ENCODE peak calls at places on chromosomes 13 and 19, in six cellular contexts. X, S, Q, D, C and E are unnamed samples.

GRCh38 chr19:49758292-49758691 is 4.8 kb downstream of the TSKS start:
- DNase-seq in Q (no peak), X (no peak), D (peak), S (peak), C (no peak), E (peak)

GRCh38 chr19:16095071-16095571 is 16.6 kb upstream of the RAB8A start:
- DNase-seq in D (no peak), C (peak), X (no peak), S (no peak), Q (no peak), E (no peak)

GRCh38 chr19:32234663-32235217 is 110.7 kb upstream of the ZNF507 start:
- DNase-seq in Q (no peak), S (no peak), D (no peak), C (no peak), X (no peak), E (no peak)

GRCh38 chr13:99192480-99192879 is 8.2 kb upstream of the UBAC2 start:
- DNase-seq in D (no peak), Q (no peak), X (no peak), C (no peak), S (no peak), E (no peak)

GRCh38 chr13:109113427-109113826 is 484.0 kb downstream of the MYO16 start:
- DNase-seq in C (no peak), D (no peak), X (no peak), S (no peak), Q (no peak), E (no peak)

GRCh38 chr19:56076413-56076998 is 44.6 kb downstream of the ZNF787 start:
- DNase-seq in C (no peak), D (peak), S (peak), X (peak), Q (no peak), E (peak)

GRCh38 chr19:50679177-50680125 is 30.2 kb downstream of the C19orf81 start:
- DNase-seq in Q (no peak), C (peak), D (peak), S (peak), X (peak), E (peak)

GRCh38 chr19:38685666-38686529 is 38.4 kb downstream of the ACTN4 start:
- DNase-seq in C (no peak), D (no peak), S (peak), Q (no peak), X (no peak), E (peak)

GRCh38 chr13:100881291-100881864 is 206.8 kb upstream of the TMTC4 start:
- DNase-seq in D (no peak), X (no peak), Q (no peak), S (no peak), C (no peak), E (no peak)

GRCh38 chr13:76516013-76516412 is 370.2 kb downstream of the KCTD12 start:
- DNase-seq in D (no peak), S (peak), C (no peak), Q (no peak), X (no peak), E (peak)

GRCh38 chr13:57314897-57315520 is 148.0 kb downstream of the PRR20E start:
- DNase-seq in Q (no peak), C (no peak), X (no peak), S (no peak), D (no peak), E (no peak)

GRCh38 chr13:72109863-72110262 is 242.9 kb upstream of the DACH1 start:
- DNase-seq in Q (no peak), S (no peak), D (no peak), X (no peak), C (no peak), E (peak)

GRCh38 chr19:52748336-52748950 is 13.6 kb upstream of the ZNF611 start:
- DNase-seq in X (no peak), C (no peak), S (peak), Q (no peak), D (no peak), E (peak)

GRCh38 chr13:43433691-43434121 is 353.1 kb downstream of the ENOX1 start:
- DNase-seq in X (no peak), D (no peak), S (no peak), Q (no peak), C (no peak), E (no peak)

GRCh38 chr13:40061466-40062450 is 406.3 kb downstream of the COG6 start:
- DNase-seq in D (no peak), X (no peak), S (no peak), C (no peak), Q (no peak), E (peak)

GRCh38 chr13:32370805-32371204 is 55.5 kb downstream of the BRCA2 start:
- DNase-seq in C (no peak), D (no peak), S (no peak), Q (no peak), X (no peak), E (no peak)

GRCh38 chr13:71051573-71051972 is 815.4 kb downstream of the DACH1 start:
- DNase-seq in Q (no peak), X (no peak), D (no peak), C (no peak), S (no peak), E (no peak)

GRCh38 chr13:99034333-99035085 is 56.6 kb upstream of the DOCK9 start:
- DNase-seq in Q (no peak), C (no peak), D (no peak), S (no peak), X (no peak), E (no peak)

GRCh38 chr13:75264611-75265010 is 217.4 kb downstream of the TBC1D4 start:
- DNase-seq in C (no peak), X (no peak), D (no peak), S (no peak), Q (no peak), E (no peak)

GRCh38 chr13:113848020-113848419 is 15.9 kb downstream of the GAS6 start:
- DNase-seq in X (no peak), Q (no peak), S (no peak), C (no peak), D (no peak), E (no peak)

GRCh38 chr13:73228546-73228945 is 169.7 kb downstream of the KLF5 start:
- DNase-seq in Q (no peak), C (no peak), D (no peak), X (no peak), S (peak), E (peak)

GRCh38 chr13:19927117-19927734 is 31.3 kb upstream of the ZMYM2 start:
- DNase-seq in D (no peak), Q (no peak), C (no peak), S (peak), X (no peak), E (peak)

GRCh38 chr13:110316196-110316595 is 9.1 kb downstream of the COL4A2 start:
- DNase-seq in S (no peak), X (no peak), Q (no peak), C (no peak), D (no peak), E (no peak)

GRCh38 chr13:46176756-46177155 is 5.2 kb downstream of the LCP1 start:
- DNase-seq in X (no peak), C (no peak), S (no peak), D (no peak), Q (no peak), E (no peak)

GRCh38 chr13:104740616-104741222 is 1674.5 kb upstream of the SLC10A2 start:
- DNase-seq in S (no peak), C (no peak), X (no peak), Q (no peak), D (no peak), E (no peak)

GRCh38 chr13:85653681-85654080 is 145.5 kb downstream of the SLITRK6 start:
- DNase-seq in Q (no peak), S (no peak), X (no peak), D (no peak), C (no peak), E (no peak)

GRCh38 chr13:52459668-52460067 is 4.4 kb downstream of the CKAP2 start:
- DNase-seq in S (peak), C (no peak), Q (no peak), D (no peak), X (no peak), E (peak)

GRCh38 chr13:27549406-27549981 is 70.8 kb downstream of the LNX2 start:
- DNase-seq in C (no peak), D (no peak), X (peak), Q (no peak), S (no peak), E (peak)

GRCh38 chr13:78742659-78743058 is 83.7 kb upstream of the OBI1 start:
- DNase-seq in S (no peak), Q (no peak), D (no peak), C (no peak), X (no peak), E (no peak)

GRCh38 chr13:95128045-95128643 is 173.1 kb downstream of the ABCC4 start:
- DNase-seq in D (no peak), X (peak), C (no peak), S (no peak), Q (no peak), E (peak)

GRCh38 chr13:86974251-86974994 is 696.7 kb upstream of the SLITRK5 start:
- DNase-seq in Q (no peak), S (no peak), X (no peak), D (no peak), C (no peak), E (no peak)

GRCh38 chr19:45450042-45450380 is 17.8 kb upstream of the FOSB start:
- DNase-seq in Q (no peak), D (no peak), C (no peak), X (no peak), S (no peak), E (no peak)

GRCh38 chr19:18879579-18880373 is 16.2 kb downstream of the CERS1 start:
- DNase-seq in S (no peak), X (peak), C (no peak), D (peak), Q (no peak), E (peak)

GRCh38 chr19:722553-723101 is 13.9 kb downstream of the PALM start:
- DNase-seq in S (no peak), Q (no peak), D (no peak), C (peak), X (no peak), E (no peak)

GRCh38 chr13:81664872-81665271 is 1323.9 kb upstream of the SPRY2 start:
- DNase-seq in X (no peak), D (no peak), Q (no peak), C (no peak), S (no peak), E (peak)

GRCh38 chr19:39436350-39436716 is 584 bp upstream of the RPS16 start:
- DNase-seq in D (no peak), S (no peak), X (no peak), C (no peak), Q (no peak), E (no peak)

GRCh38 chr19:1360818-1361461 is 22.8 kb upstream of the NDUFS7 start:
- DNase-seq in X (no peak), D (peak), C (peak), S (peak), Q (no peak), E (peak)

GRCh38 chr13:92175330-92175729 is 776.9 kb downstream of the GPC5 start:
- DNase-seq in D (peak), S (peak), X (no peak), C (no peak), Q (no peak), E (peak)

GRCh38 chr19:46493236-46494114 is 2.2 kb downstream of the PNMA8B start:
- DNase-seq in C (peak), S (no peak), Q (no peak), D (no peak), X (no peak), E (no peak)
- TF ChIP-seq CTCF in C (no peak), S (no peak), Q (no peak), D (no peak), X (no peak), E (no peak)

DNA sequence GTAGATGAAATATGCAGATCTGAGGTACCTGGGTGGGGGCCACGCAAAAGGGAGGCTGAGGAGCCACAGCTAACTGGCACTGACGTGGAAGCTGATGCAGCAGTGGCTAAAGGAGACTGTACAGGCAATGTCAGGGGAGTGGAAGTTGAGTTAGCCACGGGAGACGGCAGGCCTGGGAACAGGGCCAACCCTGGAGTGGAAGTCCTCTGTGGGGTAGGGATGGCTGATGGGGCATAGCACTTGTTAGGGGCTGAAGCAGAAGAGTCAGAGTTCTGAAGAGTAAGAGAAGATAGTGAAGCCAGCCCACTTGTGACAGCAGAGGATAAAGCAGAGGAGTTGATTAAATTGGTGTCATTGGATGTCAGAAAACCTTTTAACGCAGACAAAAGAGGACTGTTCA is 22.8 kb upstream of the STOML3 start:
- DNase-seq in Q (no peak), D (no peak), X (no peak), S (no peak), C (no peak), E (no peak)
- H3K4me3 ChIP-seq in Q (no peak), D (no peak), X (no peak), S (no peak), C (no peak), E (no peak)

GRCh38 chr19:36489139-36489919 is at the start of gene ZNF566:
- DNase-seq in X (peak), Q (peak), S (peak), D (peak), C (peak), E (peak)
- TF ChIP-seq CTCF in X (no peak), Q (peak), S (no peak), D (peak), C (no peak), E (no peak)

DNA sequence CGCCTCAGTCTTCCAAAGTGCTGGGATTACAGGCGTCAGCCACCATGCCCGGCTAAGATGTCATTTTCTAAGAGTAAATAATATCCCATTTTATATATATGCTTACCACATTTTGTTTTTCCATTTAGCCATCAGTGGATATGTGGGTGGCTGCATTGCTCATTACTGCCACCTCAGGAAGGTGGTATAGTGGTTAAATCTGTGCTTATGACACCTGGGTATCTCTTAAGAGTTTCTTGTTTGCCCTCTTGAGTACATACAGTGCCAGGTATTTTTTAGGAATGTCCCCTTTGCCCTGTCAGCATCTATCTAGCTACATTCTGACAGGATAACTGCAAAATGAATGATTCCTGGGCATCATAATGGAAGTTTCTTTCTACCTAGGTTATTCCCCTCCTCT is 14.6 kb downstream of the ZNF69 start:
- DNase-seq in X (no peak), S (no peak), D (no peak), Q (no peak), C (no peak), E (no peak)
- H3K4me3 ChIP-seq in X (no peak), S (no peak), D (no peak), Q (no peak), C (no peak), E (no peak)

GRCh38 chr13:88979465-88980180 is 1308.5 kb downstream of the SLITRK5 start:
- DNase-seq in C (no peak), Q (no peak), S (no peak), D (no peak), X (no peak), E (peak)
- TF ChIP-seq CTCF in C (peak), Q (no peak), S (no peak), D (no peak), X (no peak), E (peak)

DNA sequence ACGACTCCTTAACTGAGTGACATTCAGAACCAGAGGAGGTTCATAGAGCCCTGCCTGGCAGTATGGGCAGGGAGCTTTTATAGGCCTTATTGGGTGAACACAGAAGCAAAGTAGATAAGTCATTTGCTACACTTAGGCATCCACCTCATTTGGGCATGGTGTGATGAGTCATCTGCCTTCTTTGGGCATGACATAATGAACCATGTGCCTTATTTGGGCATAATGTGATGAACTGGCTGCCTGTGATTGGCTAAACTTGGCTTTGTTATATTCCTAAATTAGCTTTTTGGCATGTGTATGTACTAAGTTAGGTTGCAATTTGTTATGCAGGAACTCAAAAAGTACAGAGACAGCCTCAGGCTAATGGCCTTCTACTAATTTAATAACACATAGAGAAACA is 2210.2 kb upstream of the PCDH20 start:
- DNase-seq in S (peak), X (no peak), Q (no peak), D (no peak), C (no peak), E (peak)
- H3K4me3 ChIP-seq in S (no peak), X (no peak), Q (no peak), D (no peak), C (no peak), E (no peak)

DNA sequence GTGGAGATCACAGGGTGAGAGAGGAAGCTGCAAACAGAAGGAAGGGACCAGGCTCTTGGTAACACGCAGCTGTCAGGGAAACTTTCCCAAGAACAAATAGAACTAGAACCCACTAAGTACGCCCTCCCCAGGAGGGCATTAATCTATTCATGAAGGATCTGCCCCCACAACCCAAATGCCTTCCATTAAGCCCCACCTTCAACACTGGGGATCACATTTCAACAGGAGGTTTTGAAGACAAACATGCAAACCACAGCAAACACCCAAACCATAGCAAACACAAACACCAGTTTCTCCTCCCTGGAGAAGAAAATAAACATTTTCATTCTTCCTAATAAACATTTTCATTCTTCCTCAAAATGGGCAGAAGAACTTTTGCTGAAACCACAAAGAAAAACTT is 329.6 kb downstream of the EFNB2 start:
- DNase-seq in D (no peak), Q (no peak), S (no peak), X (no peak), C (no peak), E (no peak)
- TF ChIP-seq CTCF in D (no peak), Q (no peak), S (no peak), X (no peak), C (no peak), E (no peak)